ENCODE peak calls at places on chromosome 9, in six cellular contexts. Z, R, E, V, H and T are unnamed samples.

GRCh38 chr9:89005323-89005722 is 14.1 kb downstream of the S1PR3 start:
- DNase-seq in H (no peak), E (no peak), Z (no peak), V (no peak), R (no peak), T (no peak)

GRCh38 chr9:5582835-5583195 is 46.1 kb upstream of the RIC1 start:
- DNase-seq in V (no peak), E (no peak), H (peak; percentile 22), Z (no peak), R (peak; percentile 82), T (peak; percentile 40)

GRCh38 chr9:36862206-36863145 is 171.6 kb downstream of the PAX5 start:
- DNase-seq in Z (peak; percentile 71), V (no peak), R (peak; percentile 11), E (no peak), H (no peak), T (no peak)

GRCh38 chr9:115289757-115290208 is 171.8 kb upstream of the TNC start:
- DNase-seq in R (no peak), Z (no peak), E (no peak), H (no peak), V (no peak), T (no peak)

GRCh38 chr9:131262327-131263032 is 13.8 kb downstream of the FAM78A start:
- DNase-seq in V (no peak), Z (no peak), H (no peak), E (no peak), R (no peak), T (no peak)

GRCh38 chr9:103361906-103362305 is 366.8 kb downstream of the CYLC2 start:
- DNase-seq in E (no peak), H (no peak), R (no peak), Z (no peak), V (no peak), T (no peak)

GRCh38 chr9:123251324-123251723 is 17.1 kb downstream of the STRBP start:
- DNase-seq in Z (no peak), E (no peak), V (no peak), H (no peak), R (no peak), T (no peak)

GRCh38 chr9:91522496-91522895 is 98.9 kb upstream of the NFIL3 start:
- DNase-seq in H (no peak), V (no peak), Z (no peak), E (no peak), R (peak; percentile 80), T (no peak)

GRCh38 chr9:127812936-127813675 is 10.4 kb downstream of the FPGS start:
- DNase-seq in H (no peak), Z (no peak), V (no peak), E (no peak), R (no peak), T (no peak)

GRCh38 chr9:38067892-38068615 is 973 bp downstream of the SHB start:
- DNase-seq in H (no peak), Z (peak; percentile 83), R (no peak), V (no peak), E (no peak), T (no peak)